ENCODE peak calls at places on chromosomes 11 and 22, in four cellular contexts. V is pons, X is right lobe of liver, M is non-pigmented ciliary epithelial cell. A is an unnamed sample.
A peak's percentile ranks its signal among the peaks of the same experiment; 100 is the strongest.

GRCh38 chr22:44026066-44026629 is 2.0 kb downstream of the PARVB start:
- DNase-seq in V (no peak), X (no peak), M (no peak), A (no peak)

GRCh38 chr11:2269601-2270321 is 627 bp downstream of the ASCL2 start:
- DNase-seq in X (peak; percentile 58), V (no peak), M (no peak), A (peak; percentile 5)

GRCh38 chr11:3165152-3165705 is at the start of gene OSBPL5:
- DNase-seq in V (peak; percentile 43), M (no peak), X (peak; percentile 67), A (peak; percentile 63)

GRCh38 chr11:65478411-65479183 is 20.2 kb upstream of the MALAT1 start:
- DNase-seq in M (no peak), X (peak; percentile 59), V (no peak), A (peak; percentile 46)

GRCh38 chr22:35231585-35232084 is 25.7 kb upstream of the HMGXB4 start:
- DNase-seq in M (no peak), V (peak; percentile 6), X (peak; percentile 54), A (peak; percentile 77)

GRCh38 chr22:19674129-19674928 is 40.0 kb upstream of the SEPTIN5 start:
- DNase-seq in M (no peak), V (no peak), X (no peak), A (no peak)

GRCh38 chr11:97965849-97966646 is 1054.7 kb upstream of the CNTN5 start:
- DNase-seq in X (no peak), M (peak; percentile 95), V (no peak), A (no peak)

GRCh38 chr11:8822476-8822875 is 88.5 kb upstream of the AKIP1 start:
- DNase-seq in X (no peak), M (no peak), V (no peak), A (no peak)

GRCh38 chr11:1458340-1459218 is 28.0 kb downstream of the MOB2 start:
- DNase-seq in V (peak; percentile 10), X (no peak), M (no peak), A (peak; percentile 56)

GRCh38 chr11:17992916-17993315 is 19.9 kb downstream of the SERGEF start:
- DNase-seq in M (no peak), V (no peak), X (no peak), A (peak; percentile 89)

GRCh38 chr22:50683086-50683993 is 10.7 kb downstream of the SHANK3 start:
- DNase-seq in M (no peak), X (no peak), V (no peak), A (no peak)

GRCh38 chr11:8709002-8709672 is 26.5 kb downstream of the RPL27A start:
- DNase-seq in V (no peak), M (no peak), X (peak; percentile 61), A (peak; percentile 48)

GRCh38 chr22:17578129-17578754 is 14.9 kb downstream of the SLC25A18 start:
- DNase-seq in X (peak; percentile 76), M (no peak), V (peak; percentile 89), A (peak; percentile 29)

GRCh38 chr11:73388241-73389133 is 12.3 kb downstream of the RELT start:
- DNase-seq in X (peak; percentile 72), V (no peak), M (no peak), A (no peak)

GRCh38 chr11:17684550-17684949 is 34.8 kb upstream of the MYOD1 start:
- DNase-seq in V (no peak), M (no peak), X (no peak), A (no peak)

GRCh38 chr11:124897681-124898680 is at the start of gene ROBO4:
- DNase-seq in M (peak; percentile 66), V (no peak), X (peak; percentile 55), A (no peak)

GRCh38 chr11:84106560-84106959 is 820.4 kb upstream of the CCDC90B start:
- DNase-seq in M (no peak), X (no peak), V (no peak), A (no peak)

GRCh38 chr11:119709638-119710346 is 19.2 kb downstream of the NECTIN1 start:
- DNase-seq in M (peak; percentile 71), X (no peak), V (no peak), A (peak; percentile 98)